ENCODE peak calls at places on chromosomes 12 and 14, in five cellular contexts. One of them, this sample, is unnamed.

GRCh38 chr12:26113853-26114719 is 10.8 kb downstream of the BHLHE41 start:
- DNase-seq in HT1080: peak
- DNase-seq in GM10248: peak
- DNase-seq in HEK293T: peak
- DNase-seq in naive thymus-derived CD8-positive, alpha-beta T cell: peak
- DNase-seq in this sample: no peak

GRCh38 chr12:88624911-88625310 is 44.6 kb upstream of the KITLG start:
- DNase-seq in HEK293T: no peak
- DNase-seq in HT1080: peak
- DNase-seq in naive thymus-derived CD8-positive, alpha-beta T cell: no peak
- DNase-seq in GM10248: no peak
- DNase-seq in this sample: no peak

GRCh38 chr12:98126637-98127335 is 388.6 kb upstream of the TMPO start:
- DNase-seq in HEK293T: no peak
- DNase-seq in HT1080: no peak
- DNase-seq in naive thymus-derived CD8-positive, alpha-beta T cell: no peak
- DNase-seq in GM10248: no peak
- DNase-seq in this sample: no peak

GRCh38 chr12:9701380-9702154 is 31.3 kb downstream of the CLECL1 start:
- DNase-seq in HT1080: no peak
- DNase-seq in HEK293T: no peak
- DNase-seq in GM10248: no peak
- DNase-seq in naive thymus-derived CD8-positive, alpha-beta T cell: no peak
- DNase-seq in this sample: no peak

GRCh38 chr12:105485321-105485910 is 154.9 kb downstream of the C12orf75 start:
- DNase-seq in HT1080: peak
- DNase-seq in GM10248: no peak
- DNase-seq in HEK293T: no peak
- DNase-seq in naive thymus-derived CD8-positive, alpha-beta T cell: no peak
- DNase-seq in this sample: no peak

GRCh38 chr14:50792634-50793068 is 38.3 kb downstream of the NIN start:
- DNase-seq in HT1080: no peak
- DNase-seq in HEK293T: no peak
- DNase-seq in naive thymus-derived CD8-positive, alpha-beta T cell: no peak
- DNase-seq in GM10248: no peak
- DNase-seq in this sample: no peak

GRCh38 chr14:53663709-53664108 is 292.9 kb downstream of the BMP4 start:
- DNase-seq in GM10248: no peak
- DNase-seq in HEK293T: peak
- DNase-seq in naive thymus-derived CD8-positive, alpha-beta T cell: no peak
- DNase-seq in HT1080: peak
- DNase-seq in this sample: no peak

GRCh38 chr14:103140316-103141109 is 17.3 kb downstream of the TNFAIP2 start:
- DNase-seq in naive thymus-derived CD8-positive, alpha-beta T cell: no peak
- DNase-seq in HT1080: no peak
- DNase-seq in HEK293T: no peak
- DNase-seq in GM10248: peak
- DNase-seq in this sample: peak

GRCh38 chr12:94092516-94093241 is 55.7 kb upstream of the PLXNC1 start:
- DNase-seq in HT1080: no peak
- DNase-seq in GM10248: no peak
- DNase-seq in naive thymus-derived CD8-positive, alpha-beta T cell: no peak
- DNase-seq in HEK293T: no peak
- DNase-seq in this sample: no peak

GRCh38 chr12:105212431-105212830 is 23.5 kb downstream of the APPL2 start:
- DNase-seq in HT1080: peak
- DNase-seq in GM10248: no peak
- DNase-seq in naive thymus-derived CD8-positive, alpha-beta T cell: no peak
- DNase-seq in HEK293T: no peak
- DNase-seq in this sample: no peak

GRCh38 chr12:49776413-49776812 is 35.1 kb downstream of the TMBIM6 start:
- DNase-seq in HT1080: peak
- DNase-seq in naive thymus-derived CD8-positive, alpha-beta T cell: peak
- DNase-seq in HEK293T: peak
- DNase-seq in GM10248: peak
- DNase-seq in this sample: peak

GRCh38 chr12:1691123-1692007 is 495 bp downstream of the ADIPOR2 start:
- DNase-seq in GM10248: peak
- DNase-seq in HEK293T: no peak
- DNase-seq in naive thymus-derived CD8-positive, alpha-beta T cell: peak
- DNase-seq in HT1080: peak
- DNase-seq in this sample: no peak

GRCh38 chr14:76446486-76446885 is 70.5 kb downstream of the ESRRB start:
- DNase-seq in HT1080: no peak
- DNase-seq in GM10248: no peak
- DNase-seq in HEK293T: no peak
- DNase-seq in naive thymus-derived CD8-positive, alpha-beta T cell: no peak
- DNase-seq in this sample: no peak

GRCh38 chr14:59787045-59787674 is 83.4 kb downstream of the RTN1 start:
- DNase-seq in HT1080: no peak
- DNase-seq in HEK293T: no peak
- DNase-seq in GM10248: no peak
- DNase-seq in naive thymus-derived CD8-positive, alpha-beta T cell: no peak
- DNase-seq in this sample: no peak

GRCh38 chr12:66405395-66405794 is 103.1 kb downstream of the HELB start:
- DNase-seq in HT1080: peak
- DNase-seq in naive thymus-derived CD8-positive, alpha-beta T cell: no peak
- DNase-seq in GM10248: no peak
- DNase-seq in HEK293T: no peak
- DNase-seq in this sample: no peak

GRCh38 chr12:122265433-122265832 is 861 bp downstream of the VPS33A start:
- DNase-seq in HT1080: no peak
- DNase-seq in HEK293T: no peak
- DNase-seq in naive thymus-derived CD8-positive, alpha-beta T cell: peak
- DNase-seq in GM10248: no peak
- DNase-seq in this sample: no peak

GRCh38 chr14:76964695-76965094 is 63.8 kb downstream of the IRF2BPL start:
- DNase-seq in HEK293T: no peak
- DNase-seq in HT1080: no peak
- DNase-seq in naive thymus-derived CD8-positive, alpha-beta T cell: no peak
- DNase-seq in GM10248: peak
- DNase-seq in this sample: no peak

GRCh38 chr14:48140804-48141203 is 465.4 kb upstream of the MDGA2 start:
- DNase-seq in GM10248: no peak
- DNase-seq in HT1080: no peak
- DNase-seq in naive thymus-derived CD8-positive, alpha-beta T cell: no peak
- DNase-seq in HEK293T: no peak
- DNase-seq in this sample: no peak

GRCh38 chr14:71749613-71750238 is 182.5 kb upstream of the RGS6 start:
- DNase-seq in GM10248: no peak
- DNase-seq in HT1080: peak
- DNase-seq in naive thymus-derived CD8-positive, alpha-beta T cell: no peak
- DNase-seq in HEK293T: no peak
- DNase-seq in this sample: no peak

GRCh38 chr12:92369643-92370042 is 224.0 kb upstream of the BTG1 start:
- DNase-seq in naive thymus-derived CD8-positive, alpha-beta T cell: no peak
- DNase-seq in HEK293T: no peak
- DNase-seq in GM10248: no peak
- DNase-seq in HT1080: peak
- DNase-seq in this sample: no peak

GRCh38 chr14:96083667-96084320 is 44.6 kb downstream of the C14orf132 start:
- DNase-seq in HT1080: peak
- DNase-seq in GM10248: no peak
- DNase-seq in naive thymus-derived CD8-positive, alpha-beta T cell: no peak
- DNase-seq in HEK293T: no peak
- DNase-seq in this sample: no peak

GRCh38 chr14:73815849-73816816 is 35.5 kb upstream of the PTGR2 start:
- DNase-seq in HT1080: no peak
- DNase-seq in GM10248: no peak
- DNase-seq in naive thymus-derived CD8-positive, alpha-beta T cell: no peak
- DNase-seq in HEK293T: no peak
- DNase-seq in this sample: no peak

GRCh38 chr12:15446798-15447197 is 124.5 kb downstream of the PTPRO start:
- DNase-seq in HT1080: peak
- DNase-seq in GM10248: no peak
- DNase-seq in naive thymus-derived CD8-positive, alpha-beta T cell: no peak
- DNase-seq in HEK293T: no peak
- DNase-seq in this sample: no peak

GRCh38 chr12:76003263-76003640 is 28.3 kb downstream of the PHLDA1 start:
- DNase-seq in naive thymus-derived CD8-positive, alpha-beta T cell: no peak
- DNase-seq in GM10248: no peak
- DNase-seq in HT1080: no peak
- DNase-seq in HEK293T: no peak
- DNase-seq in this sample: no peak

This sample was measured in GM12864.